ENCODE peak calls at places on chromosomes 2 and 18, in four cellular contexts. R is RPMI7951, E is M059J, V is nucleus accumbens. X is an unnamed sample.

GRCh38 chr2:241788572-241788971 is 11.9 kb downstream of the GAL3ST2 start:
- DNase-seq in R (peak), E (peak), V (no peak), X (no peak)

GRCh38 chr2:72765997-72766609 is 59.7 kb downstream of the EXOC6B start:
- DNase-seq in R (no peak), E (no peak), V (no peak), X (no peak)

GRCh38 chr2:187615364-187615763 is 61.1 kb upstream of the TFPI start:
- DNase-seq in R (no peak), E (no peak), V (no peak), X (no peak)

GRCh38 chr2:109128466-109129355 is at the start of gene SH3RF3:
- DNase-seq in R (peak), E (peak), V (no peak), X (peak)

GRCh38 chr2:96341641-96342040 is 6.1 kb downstream of the NCAPH start:
- DNase-seq in R (no peak), E (no peak), V (no peak), X (no peak)

GRCh38 chr2:209380278-209380677 is 43.6 kb upstream of the MAP2 start:
- DNase-seq in R (no peak), E (peak), V (no peak), X (no peak)

GRCh38 chr2:97714084-97714949 is 941 bp downstream of the ZAP70 start:
- DNase-seq in R (no peak), E (no peak), V (no peak), X (no peak)

GRCh38 chr2:102059151-102059550 is 67.4 kb downstream of the IL1R2 start:
- DNase-seq in R (peak), E (no peak), V (no peak), X (no peak)

GRCh38 chr2:76599732-76600368 is 889.1 kb upstream of the GCFC2 start:
- DNase-seq in R (peak), E (peak), V (peak), X (peak)

GRCh38 chr18:55509631-55510372 is 78.2 kb downstream of the TCF4 start:
- DNase-seq in R (peak), E (peak), V (no peak), X (peak)

GRCh38 chr2:9226458-9227380 is 20.1 kb downstream of the ASAP2 start:
- DNase-seq in R (no peak), E (no peak), V (no peak), X (peak)

GRCh38 chr2:204977914-204978313 is 432.6 kb downstream of the PARD3B start:
- DNase-seq in R (no peak), E (no peak), V (no peak), X (no peak)

GRCh38 chr2:156331572-156332451 is 709 bp downstream of the NR4A2 start:
- DNase-seq in R (peak), E (peak), V (no peak), X (peak)

GRCh38 chr18:13551841-13552733 is 174.3 kb downstream of the FAM210A start:
- DNase-seq in R (no peak), E (no peak), V (no peak), X (no peak)

GRCh38 chr2:162430323-162430722 is 86.4 kb downstream of the GCA start:
- DNase-seq in R (no peak), E (no peak), V (no peak), X (no peak)

GRCh38 chr2:199160677-199161465 is 296.9 kb downstream of the SATB2 start:
- DNase-seq in R (peak), E (peak), V (no peak), X (no peak)

GRCh38 chr2:205527801-205528200 is 154.5 kb upstream of the NRP2 start:
- DNase-seq in R (peak), E (no peak), V (no peak), X (no peak)

GRCh38 chr18:9361191-9361590 is 26.6 kb downstream of the TWSG1 start:
- DNase-seq in R (no peak), E (no peak), V (no peak), X (no peak)

GRCh38 chr2:20930928-20931327 is 108.0 kb upstream of the LDAH start:
- DNase-seq in R (peak), E (peak), V (no peak), X (no peak)

GRCh38 chr2:11466307-11467125 is 555 bp upstream of the E2F6 start:
- DNase-seq in R (no peak), E (no peak), V (no peak), X (no peak)

GRCh38 chr2:152510636-152511035 is 175.7 kb downstream of the FMNL2 start:
- DNase-seq in R (no peak), E (no peak), V (no peak), X (no peak)

GRCh38 chr18:71336811-71337210 is 1048.0 kb downstream of the SOCS6 start:
- DNase-seq in R (no peak), E (no peak), V (no peak), X (no peak)

GRCh38 chr2:241809383-241810303 is 650 bp downstream of the NEU4 start:
- DNase-seq in R (no peak), E (no peak), V (no peak), X (no peak)

GRCh38 chr18:60277855-60278480 is 94.6 kb downstream of the MC4R start:
- DNase-seq in R (no peak), E (peak), V (no peak), X (no peak)

GRCh38 chr2:73105511-73105971 is 7.2 kb downstream of the RAB11FIP5 start:
- DNase-seq in R (peak), E (peak), V (no peak), X (no peak)

GRCh38 chr2:209097168-209097567 is 326.7 kb upstream of the MAP2 start:
- DNase-seq in R (no peak), E (no peak), V (no peak), X (no peak)

X was measured in thyroid gland.